ENCODE peak calls at places on chromosomes 3 and 15, in ten cellular contexts. B is left lung, X is adrenal gland, C is stomach, W is OCI-LY7, Y is fibroblast of pulmonary artery, O is cardiac fibroblast, M is pancreas, L is cardiac muscle cell, S is AG04449. R is an unnamed sample.

GRCh38 chr15:97521894-97522293 is 438.6 kb upstream of the ARRDC4 start:
- DNase-seq in Y (peak; percentile 36), L (peak; percentile 60), X (no peak), M (no peak), S (no peak), B (no peak), C (no peak), O (peak; percentile 40), W (no peak), R (no peak)

GRCh38 chr15:81279621-81280051 is 44.3 kb downstream of the STARD5 start:
- DNase-seq in Y (peak; percentile 22), L (peak; percentile 38), B (no peak), C (no peak), S (no peak), X (no peak), O (peak; percentile 34), M (peak; percentile 35), W (no peak), R (no peak)

GRCh38 chr15:79960502-79961217 is 10.3 kb downstream of the BCL2A1 start:
- DNase-seq in X (no peak), C (no peak), L (peak; percentile 62), M (no peak), S (no peak), O (peak; percentile 32), Y (peak; percentile 36), B (no peak), W (no peak), R (no peak)

GRCh38 chr3:51798561-51798960 is 19.5 kb upstream of the IQCF6 start:
- DNase-seq in O (no peak), W (no peak), L (no peak), X (no peak), Y (no peak), S (no peak), B (no peak), M (no peak), C (no peak), R (no peak)

GRCh38 chr3:3038201-3038991 is 71.8 kb downstream of the IL5RA start:
- DNase-seq in Y (no peak), C (no peak), L (no peak), W (no peak), O (no peak), B (no peak), S (no peak), X (no peak), M (no peak), R (no peak)

GRCh38 chr3:29922990-29923746 is 642.3 kb downstream of the RBMS3 start:
- DNase-seq in B (no peak), W (no peak), X (no peak), O (peak; percentile 91), M (no peak), S (peak; percentile 14), Y (peak; percentile 97), L (peak; percentile 93), C (no peak), R (peak; percentile 54)

GRCh38 chr3:158091526-158091925 is 14.7 kb downstream of the SHOX2 start:
- DNase-seq in B (no peak), Y (peak; percentile 56), M (no peak), S (no peak), W (no peak), O (peak; percentile 62), L (peak; percentile 65), C (no peak), X (no peak), R (no peak)

GRCh38 chr15:82688691-82689090 is 21.0 kb downstream of the AP3B2 start:
- DNase-seq in M (no peak), Y (no peak), X (no peak), C (no peak), L (no peak), W (no peak), O (no peak), B (peak; percentile 50), S (no peak), R (no peak)

GRCh38 chr3:13023251-13024055 is 49.8 kb downstream of the IQSEC1 start:
- DNase-seq in X (no peak), Y (no peak), W (peak; percentile 37), O (no peak), B (no peak), L (no peak), M (no peak), S (no peak), C (no peak), R (no peak)

GRCh38 chr3:31908391-31909097 is 72.5 kb downstream of the OSBPL10 start:
- DNase-seq in M (no peak), W (peak; percentile 74), B (no peak), Y (no peak), S (no peak), C (no peak), O (no peak), X (no peak), L (no peak), R (no peak)

GRCh38 chr15:69491051-69491505 is 38.5 kb downstream of the RPLP1 start:
- DNase-seq in Y (peak; percentile 4), C (no peak), S (no peak), O (peak; percentile 59), M (no peak), L (peak; percentile 64), X (peak; percentile 29), W (no peak), B (no peak), R (no peak)

GRCh38 chr3:146131616-146132410 is 29.2 kb downstream of the PLOD2 start:
- DNase-seq in Y (peak; percentile 78), B (no peak), C (no peak), X (no peak), W (no peak), O (peak; percentile 87), L (peak; percentile 90), M (no peak), S (peak; percentile 76), R (peak; percentile 52)

GRCh38 chr15:39213385-39213840 is 367.5 kb upstream of the THBS1 start:
- DNase-seq in O (peak; percentile 96), C (peak; percentile 38), S (peak; percentile 99), X (peak; percentile 45), Y (peak; percentile 96), W (no peak), L (peak; percentile 96), B (peak; percentile 83), M (no peak), R (no peak)

GRCh38 chr3:118000219-118000618 is 1034.4 kb downstream of the IGSF11 start:
- DNase-seq in W (no peak), X (no peak), L (no peak), M (no peak), O (no peak), Y (no peak), B (no peak), C (no peak), S (no peak), R (no peak)

GRCh38 chr3:72657666-72658065 is 190.6 kb downstream of the SHQ1 start:
- DNase-seq in L (no peak), W (no peak), Y (no peak), O (no peak), C (no peak), B (no peak), M (no peak), S (no peak), X (no peak), R (no peak)

GRCh38 chr3:81352867-81353266 is 408.6 kb downstream of the GBE1 start:
- DNase-seq in W (no peak), B (no peak), O (peak; percentile 21), C (no peak), L (peak; percentile 56), M (no peak), Y (peak; percentile 67), S (no peak), X (no peak), R (no peak)
- TF ChIP-seq CTCF in W (no peak), B (no peak), O (peak; percentile 26), C (no peak), L (peak; percentile 24), M (no peak), Y (peak; percentile 27), S (no peak), X (no peak), R (no peak)

GRCh38 chr15:60589728-60590127 is 110.8 kb upstream of the ICE2 start:
- DNase-seq in O (no peak), M (no peak), Y (no peak), W (no peak), B (no peak), C (no peak), S (no peak), X (no peak), L (no peak), R (peak; percentile 46)
- H3K4me3 ChIP-seq in O (peak overlapping the region; percentile 76), M (no peak overlapping the region), Y (no peak overlapping the region), W (no peak overlapping the region), B (no peak overlapping the region), C (peak overlapping the region; percentile 8), S (no peak overlapping the region), X (peak overlapping the region; percentile 97), L (no peak overlapping the region), R (no peak overlapping the region)

GRCh38 chr15:37888356-37888755 is 46.1 kb upstream of the TMCO5A start:
- DNase-seq in S (no peak), O (no peak), M (no peak), L (no peak), Y (no peak), X (no peak), C (no peak), B (no peak), W (no peak), R (no peak)

GRCh38 chr15:37893309-37893708 is 41.1 kb upstream of the TMCO5A start:
- DNase-seq in M (no peak), O (no peak), B (no peak), Y (no peak), X (no peak), W (no peak), C (peak; percentile 45), L (no peak), S (no peak), R (no peak)

GRCh38 chr15:37891754-37892368 is 42.6 kb upstream of the TMCO5A start:
- DNase-seq in Y (peak; percentile 74), X (peak; percentile 22), W (peak; percentile 43), B (no peak), L (peak; percentile 72), S (no peak), C (no peak), O (peak; percentile 72), M (no peak), R (no peak)
- TF ChIP-seq CTCF in Y (peak; percentile 96), X (peak; percentile 53), W (peak; percentile 84), B (peak; percentile 68), L (peak; percentile 89), S (peak; percentile 81), C (no peak), O (peak; percentile 88), M (peak; percentile 36), R (peak; percentile 84)

DNA sequence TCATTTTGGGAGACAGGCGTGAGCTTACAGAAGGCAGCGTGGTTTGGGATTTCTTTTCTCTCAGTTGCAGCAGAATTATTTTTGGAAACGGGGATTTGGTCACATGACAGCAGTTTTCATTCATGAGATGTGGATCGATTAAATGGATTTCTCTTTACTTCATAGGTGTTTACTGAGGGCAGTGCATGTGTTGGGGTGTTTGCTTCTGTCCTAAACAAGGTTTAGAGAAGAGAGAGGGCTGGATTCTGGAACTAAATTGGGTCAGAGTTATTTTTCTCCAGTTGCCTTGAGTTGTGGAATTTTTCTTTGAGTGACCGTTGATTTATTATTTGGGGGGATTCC is 18.6 kb upstream of the TRAK1 start:
- DNase-seq in M (no peak), W (no peak), L (no peak), B (no peak), O (no peak), C (no peak), Y (no peak), X (no peak), S (no peak), R (no peak)
- H3K4me3 ChIP-seq in M (peak overlapping the region; percentile 25), W (peak overlapping the region; percentile 61), L (no peak overlapping the region), B (no peak overlapping the region), O (peak overlapping the region; percentile 22), C (peak overlapping the region; percentile 28), Y (peak overlapping the region; percentile 33), X (peak overlapping the region; percentile 17), S (peak overlapping the region; percentile 36), R (peak overlapping the region; percentile 6)

R was measured in AG09309.